ENCODE peak calls at places on chromosomes 13 and 19, in nine cellular contexts. M, D, P, G, Z, J, V, H and Y are unnamed samples.

GRCh38 chr13:98976941-98977340 is 923 bp downstream of the DOCK9 start:
- DNase-seq in M (no peak), D (peak), P (peak), G (no peak), Z (no peak), J (no peak), V (peak), H (peak), Y (no peak)

GRCh38 chr13:31930901-31931522 is 100.6 kb upstream of the FRY start:
- DNase-seq in M (no peak), D (no peak), P (no peak), G (no peak), Z (no peak), J (no peak), V (no peak), H (no peak), Y (no peak)

GRCh38 chr13:101945435-101945834 is 456.4 kb downstream of the FGF14 start:
- DNase-seq in M (no peak), D (no peak), P (no peak), G (peak), Z (no peak), J (no peak), V (no peak), H (no peak), Y (no peak)

GRCh38 chr19:16244091-16244490 is 46.4 kb downstream of the AP1M1 start:
- DNase-seq in M (no peak), D (peak), P (no peak), G (no peak), Z (no peak), J (no peak), V (no peak), H (peak), Y (peak)

GRCh38 chr19:23971598-23971997 is 56.9 kb downstream of the ZNF726 start:
- DNase-seq in M (no peak), D (no peak), P (no peak), G (no peak), Z (no peak), J (no peak), V (no peak), H (no peak), Y (no peak)

GRCh38 chr13:112605531-112605990 is 17.6 kb upstream of the TUBGCP3 start:
- DNase-seq in M (no peak), D (no peak), P (no peak), G (no peak), Z (no peak), J (no peak), V (no peak), H (peak), Y (no peak)

GRCh38 chr19:42589792-42590191 is 4.9 kb downstream of the CEACAM8 start:
- DNase-seq in M (no peak), D (no peak), P (no peak), G (no peak), Z (no peak), J (no peak), V (no peak), H (no peak), Y (no peak)

GRCh38 chr19:6204212-6204611 is 68.7 kb downstream of the ACSBG2 start:
- DNase-seq in M (no peak), D (no peak), P (no peak), G (no peak), Z (no peak), J (peak), V (no peak), H (peak), Y (no peak)

GRCh38 chr13:101452519-101453485 is at the start of gene ITGBL1:
- DNase-seq in M (no peak), D (peak), P (no peak), G (peak), Z (no peak), J (no peak), V (peak), H (peak), Y (no peak)

GRCh38 chr13:46124531-46124966 is 19.7 kb upstream of the CPB2 start:
- DNase-seq in M (peak), D (no peak), P (no peak), G (no peak), Z (no peak), J (no peak), V (no peak), H (no peak), Y (no peak)

GRCh38 chr19:46748325-46749109 is 2.3 kb upstream of the STRN4 start:
- DNase-seq in M (peak), D (peak), P (peak), G (no peak), Z (peak), J (no peak), V (peak), H (peak), Y (no peak)

GRCh38 chr13:100523437-100523836 is 65.2 kb downstream of the GGACT start:
- DNase-seq in M (no peak), D (no peak), P (no peak), G (no peak), Z (no peak), J (no peak), V (no peak), H (no peak), Y (no peak)

GRCh38 chr13:35474551-35474950 is 1.9 kb downstream of the MAB21L1 start:
- DNase-seq in M (no peak), D (no peak), P (peak), G (no peak), Z (no peak), J (no peak), V (no peak), H (no peak), Y (no peak)

GRCh38 chr19:2613507-2614295 is 88.8 kb downstream of the GNG7 start:
- DNase-seq in M (peak), D (peak), P (peak), G (peak), Z (peak), J (no peak), V (peak), H (peak), Y (no peak)

GRCh38 chr19:53432088-53432661 is 391 bp downstream of the ZNF761 start:
- DNase-seq in M (no peak), D (peak), P (peak), G (peak), Z (peak), J (peak), V (peak), H (peak), Y (no peak)

GRCh38 chr19:57363734-57364181 is 407 bp downstream of the TRAPPC2B start:
- DNase-seq in M (no peak), D (peak), P (peak), G (no peak), Z (no peak), J (no peak), V (no peak), H (no peak), Y (no peak)

GRCh38 chr13:20526664-20527063 is 1.0 kb upstream of the CRYL1 start:
- DNase-seq in M (no peak), D (peak), P (no peak), G (no peak), Z (no peak), J (no peak), V (peak), H (peak), Y (no peak)

GRCh38 chr13:23510979-23511735 is 59.1 kb upstream of the TNFRSF19 start:
- DNase-seq in M (no peak), D (peak), P (peak), G (no peak), Z (peak), J (no peak), V (peak), H (peak), Y (no peak)

GRCh38 chr19:45501730-45502014 is 3.4 kb downstream of the PPM1N start:
- DNase-seq in M (no peak), D (no peak), P (no peak), G (no peak), Z (no peak), J (no peak), V (no peak), H (no peak), Y (no peak)
- H3K4me3 ChIP-seq in M (no peak), D (no peak), P (no peak), G (no peak), Z (no peak), J (no peak), V (no peak), H (no peak), Y (no peak)

DNA sequence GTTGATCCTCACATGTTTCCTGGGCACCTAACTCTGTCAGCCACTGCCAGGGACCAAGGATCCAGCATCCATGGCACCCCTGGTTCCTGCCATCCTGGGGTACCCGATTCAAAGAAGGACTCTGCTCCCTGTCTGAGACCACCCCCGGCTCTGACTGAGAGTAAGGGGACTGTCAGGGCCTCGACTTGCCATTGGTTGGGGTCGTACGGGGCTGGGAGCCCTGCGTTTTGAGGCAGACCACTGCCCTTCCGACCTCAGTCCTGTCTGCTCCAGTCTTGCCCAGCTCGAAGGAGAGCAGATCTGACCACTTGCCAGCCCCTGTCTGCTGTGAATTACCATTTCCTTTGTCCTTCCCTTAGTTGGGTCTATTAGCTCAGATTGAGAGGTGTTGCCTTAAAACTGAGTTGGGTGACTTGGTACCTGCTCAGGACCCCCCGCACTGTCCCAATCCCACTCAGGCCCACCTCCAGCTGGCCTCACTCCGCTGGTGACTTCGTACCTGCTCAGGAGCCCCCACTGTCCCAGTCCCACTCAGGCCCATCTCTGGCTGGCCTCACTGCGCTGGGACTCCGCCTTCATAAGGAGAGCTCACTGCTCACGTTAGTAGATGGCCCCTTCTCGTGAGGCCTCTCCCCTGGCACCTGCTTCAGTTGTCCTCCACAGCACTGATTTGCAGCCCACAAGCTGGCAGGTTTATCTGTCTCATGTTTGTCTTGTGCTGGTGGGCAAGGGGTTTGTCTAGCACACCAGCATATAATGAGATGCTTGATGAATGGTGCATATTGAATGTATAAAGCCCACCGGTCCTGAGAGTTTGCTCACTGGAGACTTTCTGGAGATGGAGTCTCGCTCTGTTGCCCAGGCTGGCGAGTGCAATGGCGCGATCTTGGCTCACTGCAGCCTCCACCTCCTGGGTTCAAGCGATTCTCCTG is 3.9 kb downstream of the RPL28 start:
- DNase-seq in M (no peak), D (no peak), P (no peak), G (no peak), Z (no peak), J (no peak), V (no peak), H (no peak), Y (no peak)
- H3K4me3 ChIP-seq in M (no peak), D (no peak), P (no peak), G (no peak), Z (no peak), J (no peak), V (no peak), H (no peak), Y (no peak)

DNA sequence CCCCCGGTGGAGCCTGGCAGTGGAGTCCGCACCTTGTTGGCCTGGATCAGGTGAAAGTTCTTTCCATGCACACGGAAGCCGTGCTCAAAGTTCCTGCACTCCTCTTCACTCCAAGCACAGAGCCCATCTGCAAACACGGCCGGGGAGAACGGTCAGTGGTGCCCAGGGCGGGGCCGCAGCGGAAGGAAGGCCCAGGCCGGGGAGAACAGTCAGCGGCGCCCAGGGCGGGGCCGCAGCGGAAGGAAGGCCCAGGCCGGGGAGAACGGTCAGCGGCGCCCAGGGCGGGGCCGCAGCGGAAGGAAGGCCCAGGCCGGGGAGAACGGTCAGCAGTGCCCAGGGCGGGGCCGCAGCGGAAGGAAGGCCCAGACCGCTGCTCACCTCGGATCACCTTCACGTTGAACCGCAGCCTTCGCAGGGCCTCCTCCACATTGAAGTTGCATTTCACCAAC is 20.6 kb upstream of the PLPP2 start:
- DNase-seq in M (no peak), D (no peak), P (no peak), G (no peak), Z (no peak), J (no peak), V (no peak), H (no peak), Y (no peak)
- H3K4me3 ChIP-seq in M (no peak), D (no peak), P (no peak), G (no peak), Z (no peak), J (no peak), V (no peak), H (no peak), Y (no peak)

GRCh38 chr19:4710281-4710600 is 13.4 kb downstream of the DPP9 start:
- DNase-seq in M (no peak), D (no peak), P (no peak), G (no peak), Z (no peak), J (no peak), V (no peak), H (no peak), Y (no peak)

GRCh38 chr19:4705413-4706131 is 18.1 kb downstream of the DPP9 start:
- DNase-seq in M (no peak), D (no peak), P (no peak), G (no peak), Z (no peak), J (no peak), V (no peak), H (peak), Y (no peak)

GRCh38 chr19:4707322-4707721 is 16.3 kb downstream of the DPP9 start:
- DNase-seq in M (no peak), D (no peak), P (no peak), G (no peak), Z (no peak), J (no peak), V (no peak), H (no peak), Y (no peak)

GRCh38 chr19:4709440-4710280 is 14.0 kb downstream of the DPP9 start:
- DNase-seq in M (no peak), D (no peak), P (no peak), G (no peak), Z (no peak), J (no peak), V (no peak), H (no peak), Y (no peak)

DNA sequence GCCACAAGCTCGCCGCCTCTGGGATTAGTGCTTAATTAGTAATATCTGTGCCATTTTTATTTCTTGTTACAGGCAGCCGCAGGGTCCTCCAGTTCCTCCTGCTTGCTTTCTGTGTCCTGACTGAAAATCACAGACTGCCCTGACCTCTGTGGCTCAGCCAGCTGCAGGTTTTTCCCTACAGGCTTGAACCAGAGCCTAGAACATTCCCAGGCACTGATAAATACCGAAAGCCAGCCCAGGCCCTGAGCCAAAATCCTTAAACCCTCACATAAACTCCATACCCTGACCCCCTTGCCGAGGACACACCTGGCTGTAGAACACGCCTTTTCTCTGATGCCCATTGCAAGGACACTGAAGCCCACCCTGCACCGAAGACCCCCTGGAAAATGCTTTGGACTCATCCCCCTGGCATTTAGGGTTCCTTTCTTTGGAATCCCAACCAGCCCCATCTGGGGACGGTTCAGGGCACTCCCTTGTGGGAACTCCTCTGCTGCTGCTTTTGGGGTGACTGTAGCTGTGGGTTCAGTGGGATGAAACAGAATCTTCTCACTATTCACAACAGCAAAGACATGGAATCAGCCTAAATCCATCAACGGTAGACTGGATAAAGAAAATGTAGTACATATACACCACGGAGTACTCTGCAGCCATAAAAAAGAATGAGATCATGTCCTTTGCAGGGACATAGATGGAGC is 15.5 kb downstream of the DPP9 start:
- DNase-seq in M (no peak), D (peak), P (no peak), G (no peak), Z (no peak), J (no peak), V (no peak), H (peak), Y (no peak)
- H3K4me3 ChIP-seq in M (no peak), D (no peak), P (no peak), G (no peak), Z (no peak), J (no peak), V (no peak), H (no peak), Y (no peak)